ENCODE peak calls at places on chromosomes 6 and 20, in ten cellular contexts. One of them, this sample, is unnamed.

GRCh38 chr20:49687595-49688567 is 25.8 kb downstream of the B4GALT5 start:
- DNase-seq in SK-N-SH: no peak
- DNase-seq in transverse colon: no peak
- DNase-seq in A673: no peak
- DNase-seq in GOT3: no peak
- DNase-seq in foreskin melanocyte: no peak
- DNase-seq in GM12865: peak
- DNase-seq in nephron progenitor cell: no peak
- DNase-seq in GM12878: no peak
- DNase-seq in NCI-H1092: no peak
- DNase-seq in this sample: no peak

GRCh38 chr20:5786930-5787826 is 37.0 kb downstream of the SHLD1 start:
- DNase-seq in SK-N-SH: no peak
- DNase-seq in transverse colon: no peak
- DNase-seq in A673: no peak
- DNase-seq in GOT3: no peak
- DNase-seq in foreskin melanocyte: peak
- DNase-seq in GM12865: no peak
- DNase-seq in nephron progenitor cell: no peak
- DNase-seq in GM12878: no peak
- DNase-seq in NCI-H1092: no peak
- DNase-seq in this sample: peak

GRCh38 chr20:31835977-31836852 is 9.2 kb downstream of the FOXS1 start:
- DNase-seq in SK-N-SH: peak
- DNase-seq in transverse colon: peak
- DNase-seq in A673: no peak
- DNase-seq in GOT3: peak
- DNase-seq in foreskin melanocyte: peak
- DNase-seq in GM12865: peak
- DNase-seq in nephron progenitor cell: no peak
- DNase-seq in GM12878: peak
- DNase-seq in NCI-H1092: no peak
- DNase-seq in this sample: peak

GRCh38 chr6:64100702-64101101 is 465.1 kb downstream of the PHF3 start:
- DNase-seq in SK-N-SH: no peak
- DNase-seq in transverse colon: no peak
- DNase-seq in A673: no peak
- DNase-seq in GOT3: no peak
- DNase-seq in foreskin melanocyte: no peak
- DNase-seq in GM12865: peak
- DNase-seq in nephron progenitor cell: no peak
- DNase-seq in GM12878: no peak
- DNase-seq in NCI-H1092: no peak
- DNase-seq in this sample: no peak

GRCh38 chr6:170032197-170032596 is 258.7 kb downstream of the DLL1 start:
- DNase-seq in SK-N-SH: no peak
- DNase-seq in transverse colon: peak
- DNase-seq in A673: no peak
- DNase-seq in GOT3: no peak
- DNase-seq in foreskin melanocyte: no peak
- DNase-seq in GM12865: no peak
- DNase-seq in nephron progenitor cell: no peak
- DNase-seq in GM12878: no peak
- DNase-seq in NCI-H1092: no peak
- DNase-seq in this sample: no peak

GRCh38 chr20:11716239-11716944 is 201.3 kb upstream of the BTBD3 start:
- DNase-seq in SK-N-SH: peak
- DNase-seq in transverse colon: no peak
- DNase-seq in A673: peak
- DNase-seq in GOT3: no peak
- DNase-seq in foreskin melanocyte: peak
- DNase-seq in GM12865: peak
- DNase-seq in nephron progenitor cell: peak
- DNase-seq in GM12878: no peak
- DNase-seq in NCI-H1092: peak
- DNase-seq in this sample: no peak

GRCh38 chr20:64160118-64160517 is 4.1 kb upstream of the MYT1 start:
- DNase-seq in SK-N-SH: no peak
- DNase-seq in transverse colon: no peak
- DNase-seq in A673: no peak
- DNase-seq in GOT3: no peak
- DNase-seq in foreskin melanocyte: no peak
- DNase-seq in GM12865: no peak
- DNase-seq in nephron progenitor cell: no peak
- DNase-seq in GM12878: no peak
- DNase-seq in NCI-H1092: peak
- DNase-seq in this sample: no peak

GRCh38 chr20:23782366-23782983 is 31.7 kb upstream of the CST1 start:
- DNase-seq in SK-N-SH: peak
- DNase-seq in transverse colon: no peak
- DNase-seq in A673: peak
- DNase-seq in GOT3: no peak
- DNase-seq in foreskin melanocyte: peak
- DNase-seq in GM12865: peak
- DNase-seq in nephron progenitor cell: peak
- DNase-seq in GM12878: no peak
- DNase-seq in NCI-H1092: no peak
- DNase-seq in this sample: peak

GRCh38 chr6:169188051-169188863 is 65.4 kb downstream of the THBS2 start:
- DNase-seq in SK-N-SH: no peak
- DNase-seq in transverse colon: no peak
- DNase-seq in A673: peak
- DNase-seq in GOT3: no peak
- DNase-seq in foreskin melanocyte: no peak
- DNase-seq in GM12865: peak
- DNase-seq in nephron progenitor cell: no peak
- DNase-seq in GM12878: no peak
- DNase-seq in NCI-H1092: peak
- DNase-seq in this sample: no peak

GRCh38 chr20:63059684-63060056 is 52.9 kb upstream of the BHLHE23 start:
- DNase-seq in SK-N-SH: no peak
- DNase-seq in transverse colon: no peak
- DNase-seq in A673: no peak
- DNase-seq in GOT3: no peak
- DNase-seq in foreskin melanocyte: no peak
- DNase-seq in GM12865: no peak
- DNase-seq in nephron progenitor cell: no peak
- DNase-seq in GM12878: no peak
- DNase-seq in NCI-H1092: no peak
- DNase-seq in this sample: no peak

GRCh38 chr20:23160536-23161243 is 74.6 kb upstream of the CD93 start:
- DNase-seq in SK-N-SH: no peak
- DNase-seq in transverse colon: no peak
- DNase-seq in A673: no peak
- DNase-seq in GOT3: no peak
- DNase-seq in foreskin melanocyte: no peak
- DNase-seq in GM12865: no peak
- DNase-seq in nephron progenitor cell: no peak
- DNase-seq in GM12878: no peak
- DNase-seq in NCI-H1092: no peak
- DNase-seq in this sample: no peak

GRCh38 chr6:142323377-142323776 is 21.6 kb downstream of the ADGRG6 start:
- DNase-seq in SK-N-SH: no peak
- DNase-seq in transverse colon: no peak
- DNase-seq in A673: no peak
- DNase-seq in GOT3: no peak
- DNase-seq in foreskin melanocyte: no peak
- DNase-seq in GM12865: no peak
- DNase-seq in nephron progenitor cell: no peak
- DNase-seq in GM12878: no peak
- DNase-seq in NCI-H1092: no peak
- DNase-seq in this sample: no peak

GRCh38 chr6:155125916-155126315 is 130.8 kb downstream of the TIAM2 start:
- DNase-seq in SK-N-SH: no peak
- DNase-seq in transverse colon: no peak
- DNase-seq in A673: no peak
- DNase-seq in GOT3: no peak
- DNase-seq in foreskin melanocyte: peak
- DNase-seq in GM12865: no peak
- DNase-seq in nephron progenitor cell: no peak
- DNase-seq in GM12878: no peak
- DNase-seq in NCI-H1092: no peak
- DNase-seq in this sample: no peak

GRCh38 chr20:52060794-52061714 is 130.5 kb downstream of the ZFP64 start:
- DNase-seq in SK-N-SH: peak
- DNase-seq in transverse colon: no peak
- DNase-seq in A673: peak
- DNase-seq in GOT3: no peak
- DNase-seq in foreskin melanocyte: no peak
- DNase-seq in GM12865: no peak
- DNase-seq in nephron progenitor cell: peak
- DNase-seq in GM12878: no peak
- DNase-seq in NCI-H1092: no peak
- DNase-seq in this sample: no peak

GRCh38 chr6:169398342-169399105 is 144.9 kb upstream of the THBS2 start:
- DNase-seq in SK-N-SH: no peak
- DNase-seq in transverse colon: no peak
- DNase-seq in A673: no peak
- DNase-seq in GOT3: no peak
- DNase-seq in foreskin melanocyte: peak
- DNase-seq in GM12865: no peak
- DNase-seq in nephron progenitor cell: no peak
- DNase-seq in GM12878: no peak
- DNase-seq in NCI-H1092: no peak
- DNase-seq in this sample: no peak

GRCh38 chr20:37979021-37979985 is 54.0 kb downstream of the TTI1 start:
- DNase-seq in SK-N-SH: no peak
- DNase-seq in transverse colon: no peak
- DNase-seq in A673: no peak
- DNase-seq in GOT3: no peak
- DNase-seq in foreskin melanocyte: no peak
- DNase-seq in GM12865: no peak
- DNase-seq in nephron progenitor cell: no peak
- DNase-seq in GM12878: no peak
- DNase-seq in NCI-H1092: no peak
- DNase-seq in this sample: no peak

GRCh38 chr6:42745083-42745637 is 743 bp downstream of the TBCC start:
- DNase-seq in SK-N-SH: peak
- DNase-seq in transverse colon: peak
- DNase-seq in A673: peak
- DNase-seq in GOT3: no peak
- DNase-seq in foreskin melanocyte: no peak
- DNase-seq in GM12865: peak
- DNase-seq in nephron progenitor cell: no peak
- DNase-seq in GM12878: no peak
- DNase-seq in NCI-H1092: no peak
- DNase-seq in this sample: peak

GRCh38 chr20:21936720-21937380 is 231.4 kb downstream of the PAX1 start:
- DNase-seq in SK-N-SH: no peak
- DNase-seq in transverse colon: no peak
- DNase-seq in A673: peak
- DNase-seq in GOT3: no peak
- DNase-seq in foreskin melanocyte: no peak
- DNase-seq in GM12865: no peak
- DNase-seq in nephron progenitor cell: no peak
- DNase-seq in GM12878: no peak
- DNase-seq in NCI-H1092: no peak
- DNase-seq in this sample: no peak

GRCh38 chr20:63626424-63627128 is at the start of gene GMEB2:
- DNase-seq in SK-N-SH: peak
- DNase-seq in transverse colon: peak
- DNase-seq in A673: peak
- DNase-seq in GOT3: peak
- DNase-seq in foreskin melanocyte: peak
- DNase-seq in GM12865: peak
- DNase-seq in nephron progenitor cell: peak
- DNase-seq in GM12878: no peak
- DNase-seq in NCI-H1092: peak
- DNase-seq in this sample: peak

GRCh38 chr6:153476243-153476642 is 345.2 kb upstream of the RGS17 start:
- DNase-seq in SK-N-SH: no peak
- DNase-seq in transverse colon: no peak
- DNase-seq in A673: no peak
- DNase-seq in GOT3: no peak
- DNase-seq in foreskin melanocyte: no peak
- DNase-seq in GM12865: no peak
- DNase-seq in nephron progenitor cell: no peak
- DNase-seq in GM12878: no peak
- DNase-seq in NCI-H1092: no peak
- DNase-seq in this sample: no peak

GRCh38 chr20:56422824-56423189 is 10.7 kb downstream of the CASS4 start:
- DNase-seq in SK-N-SH: no peak
- DNase-seq in transverse colon: no peak
- DNase-seq in A673: no peak
- DNase-seq in GOT3: no peak
- DNase-seq in foreskin melanocyte: no peak
- DNase-seq in GM12865: no peak
- DNase-seq in nephron progenitor cell: no peak
- DNase-seq in GM12878: no peak
- DNase-seq in NCI-H1092: no peak
- DNase-seq in this sample: no peak

GRCh38 chr20:50721881-50722281 is 9.5 kb upstream of the PARD6B start:
- DNase-seq in SK-N-SH: no peak
- DNase-seq in transverse colon: no peak
- DNase-seq in A673: no peak
- DNase-seq in GOT3: no peak
- DNase-seq in foreskin melanocyte: no peak
- DNase-seq in GM12865: no peak
- DNase-seq in nephron progenitor cell: no peak
- DNase-seq in GM12878: no peak
- DNase-seq in NCI-H1092: no peak
- DNase-seq in this sample: peak

GRCh38 chr6:37429352-37429750 is 3.7 kb upstream of the CMTR1 start:
- DNase-seq in SK-N-SH: no peak
- DNase-seq in transverse colon: no peak
- DNase-seq in A673: no peak
- DNase-seq in GOT3: no peak
- DNase-seq in foreskin melanocyte: no peak
- DNase-seq in GM12865: peak
- DNase-seq in nephron progenitor cell: no peak
- DNase-seq in GM12878: no peak
- DNase-seq in NCI-H1092: no peak
- DNase-seq in this sample: no peak

GRCh38 chr6:81608776-81609175 is 143.7 kb downstream of the TENT5A start:
- DNase-seq in SK-N-SH: no peak
- DNase-seq in transverse colon: no peak
- DNase-seq in A673: no peak
- DNase-seq in GOT3: no peak
- DNase-seq in foreskin melanocyte: no peak
- DNase-seq in GM12865: no peak
- DNase-seq in nephron progenitor cell: no peak
- DNase-seq in GM12878: no peak
- DNase-seq in NCI-H1092: no peak
- DNase-seq in this sample: no peak

GRCh38 chr20:16459019-16459700 is 114.1 kb downstream of the KIF16B start:
- DNase-seq in SK-N-SH: no peak
- DNase-seq in transverse colon: no peak
- DNase-seq in A673: no peak
- DNase-seq in GOT3: no peak
- DNase-seq in foreskin melanocyte: peak
- DNase-seq in GM12865: no peak
- DNase-seq in nephron progenitor cell: no peak
- DNase-seq in GM12878: no peak
- DNase-seq in NCI-H1092: no peak
- DNase-seq in this sample: peak

GRCh38 chr20:63021356-63022321 is 14.9 kb upstream of the BHLHE23 start:
- DNase-seq in SK-N-SH: no peak
- DNase-seq in transverse colon: no peak
- DNase-seq in A673: no peak
- DNase-seq in GOT3: no peak
- DNase-seq in foreskin melanocyte: no peak
- DNase-seq in GM12865: no peak
- DNase-seq in nephron progenitor cell: no peak
- DNase-seq in GM12878: no peak
- DNase-seq in NCI-H1092: no peak
- DNase-seq in this sample: no peak

GRCh38 chr6:80003841-80004198 is 629 bp upstream of the TTK start:
- DNase-seq in SK-N-SH: peak
- DNase-seq in transverse colon: peak
- DNase-seq in A673: no peak
- DNase-seq in GOT3: no peak
- DNase-seq in foreskin melanocyte: no peak
- DNase-seq in GM12865: no peak
- DNase-seq in nephron progenitor cell: peak
- DNase-seq in GM12878: no peak
- DNase-seq in NCI-H1092: no peak
- DNase-seq in this sample: no peak

GRCh38 chr6:41536884-41537347 is 9.3 kb upstream of the FOXP4 start:
- DNase-seq in SK-N-SH: no peak
- DNase-seq in transverse colon: peak
- DNase-seq in A673: no peak
- DNase-seq in GOT3: no peak
- DNase-seq in foreskin melanocyte: no peak
- DNase-seq in GM12865: no peak
- DNase-seq in nephron progenitor cell: no peak
- DNase-seq in GM12878: no peak
- DNase-seq in NCI-H1092: peak
- DNase-seq in this sample: peak